ENCODE peak calls at places on chromosome 10, in nine cellular contexts. Y, E, I, A, B, T, K, Q and N are unnamed samples.

GRCh38 chr10:17742918-17743317 is 9.1 kb upstream of the TMEM236 start:
- DNase-seq in Y (peak; percentile 44), E (peak; percentile 2), I (peak; percentile 37), A (peak; percentile 51), B (peak; percentile 44), T (peak; percentile 66), K (peak; percentile 37), Q (peak; percentile 41), N (no peak)

GRCh38 chr10:599767-600166 is 89.7 kb downstream of the DIP2C start:
- DNase-seq in Y (no peak), E (no peak), I (no peak), A (no peak), B (no peak), T (no peak), K (no peak), Q (no peak), N (no peak)

GRCh38 chr10:29009464-29009863 is 279.4 kb upstream of the LYZL1 start:
- DNase-seq in Y (no peak), E (no peak), I (no peak), A (no peak), B (no peak), T (no peak), K (no peak), Q (no peak), N (no peak)

GRCh38 chr10:93680414-93681047 is 21.9 kb downstream of the FRA10AC1 start:
- DNase-seq in Y (no peak), E (no peak), I (peak; percentile 55), A (peak; percentile 62), B (no peak), T (peak; percentile 26), K (no peak), Q (peak; percentile 39), N (no peak)

GRCh38 chr10:124003481-124004371 is 89.7 kb downstream of the CHST15 start:
- DNase-seq in Y (no peak), E (no peak), I (no peak), A (no peak), B (peak; percentile 12), T (no peak), K (no peak), Q (no peak), N (no peak)

GRCh38 chr10:60521974-60522405 is 132.3 kb upstream of the ANK3 start:
- DNase-seq in Y (no peak), E (no peak), I (no peak), A (peak; percentile 5), B (no peak), T (no peak), K (no peak), Q (peak; percentile 42), N (no peak)

GRCh38 chr10:62302760-62303159 is 34.1 kb upstream of the RTKN2 start:
- DNase-seq in Y (no peak), E (no peak), I (no peak), A (no peak), B (no peak), T (no peak), K (no peak), Q (no peak), N (no peak)

GRCh38 chr10:33040436-33040835 is 82.4 kb upstream of the ITGB1 start:
- DNase-seq in Y (no peak), E (no peak), I (no peak), A (no peak), B (no peak), T (no peak), K (no peak), Q (no peak), N (no peak)

GRCh38 chr10:21138769-21139324 is 241.7 kb upstream of the NEBL start:
- DNase-seq in Y (no peak), E (no peak), I (no peak), A (no peak), B (no peak), T (no peak), K (no peak), Q (peak; percentile 13), N (no peak)

GRCh38 chr10:46035923-46036849 is 5.8 kb upstream of the NCOA4 start:
- DNase-seq in Y (no peak), E (no peak), I (no peak), A (no peak), B (no peak), T (no peak), K (no peak), Q (no peak), N (no peak)

GRCh38 chr10:62183442-62183841 is 85.2 kb downstream of the RTKN2 start:
- DNase-seq in Y (no peak), E (no peak), I (no peak), A (no peak), B (no peak), T (peak; percentile 82), K (peak; percentile 61), Q (no peak), N (peak; percentile 31)

GRCh38 chr10:36681751-36682633 is 443.4 kb upstream of the ANKRD30A start:
- DNase-seq in Y (no peak), E (no peak), I (no peak), A (no peak), B (no peak), T (no peak), K (no peak), Q (no peak), N (no peak)

GRCh38 chr10:129896231-129897150 is 67.6 kb downstream of the EBF3 start:
- DNase-seq in Y (no peak), E (no peak), I (no peak), A (peak; percentile 59), B (no peak), T (no peak), K (no peak), Q (no peak), N (no peak)

GRCh38 chr10:99346247-99346646 is 17.1 kb downstream of the CNNM1 start:
- DNase-seq in Y (no peak), E (no peak), I (no peak), A (peak; percentile 45), B (no peak), T (no peak), K (no peak), Q (peak; percentile 38), N (no peak)

GRCh38 chr10:102675887-102676616 is 31.8 kb downstream of the TRIM8 start:
- DNase-seq in Y (no peak), E (peak; percentile 87), I (no peak), A (no peak), B (peak; percentile 64), T (peak; percentile 63), K (no peak), Q (peak; percentile 99), N (no peak)

GRCh38 chr10:11756766-11757315 is 14.7 kb downstream of the ECHDC3 start:
- DNase-seq in Y (no peak), E (no peak), I (no peak), A (no peak), B (no peak), T (no peak), K (no peak), Q (no peak), N (no peak)

GRCh38 chr10:129891806-129892205 is 72.3 kb downstream of the EBF3 start:
- DNase-seq in Y (no peak), E (no peak), I (no peak), A (no peak), B (no peak), T (no peak), K (no peak), Q (no peak), N (no peak)

GRCh38 chr10:109914966-109915365 is 8.3 kb downstream of the XPNPEP1 start:
- DNase-seq in Y (no peak), E (no peak), I (peak; percentile 86), A (no peak), B (no peak), T (peak; percentile 51), K (peak; percentile 25), Q (peak; percentile 96), N (no peak)

GRCh38 chr10:36373424-36374096 is 731.5 kb upstream of the FZD8 start:
- DNase-seq in Y (no peak), E (no peak), I (no peak), A (no peak), B (no peak), T (no peak), K (no peak), Q (no peak), N (no peak)